ENCODE peak calls at places on chromosome 21, in four cellular contexts. E, T, Z and G are unnamed samples.

GRCh38 chr21:35084869-35085268 is 35.8 kb upstream of the RUNX1 start:
- DNase-seq in T (no peak), E (no peak), Z (no peak), G (no peak)

GRCh38 chr21:37071561-37072238 is 1.2 kb downstream of the PIGP start:
- DNase-seq in T (no peak), E (no peak), Z (no peak), G (no peak)

GRCh38 chr21:34679056-34679455 is 10.3 kb downstream of the CLIC6 start:
- DNase-seq in E (no peak), Z (no peak), T (no peak), G (no peak)

GRCh38 chr21:30818837-30819236 is 5.8 kb upstream of the KRTAP8-1 start:
- DNase-seq in Z (no peak), E (no peak), T (no peak), G (no peak)

GRCh38 chr21:28439852-28440251 is 552.8 kb downstream of the LTN1 start:
- DNase-seq in Z (no peak), T (no peak), E (no peak), G (no peak)

GRCh38 chr21:14383596-14384210 is 757 bp upstream of the HSPA13 start:
- DNase-seq in Z (no peak), T (no peak), E (peak; percentile 12), G (no peak)

GRCh38 chr21:37294674-37295073 is 27.5 kb upstream of the VPS26C start:
- DNase-seq in T (no peak), Z (no peak), E (no peak), G (no peak)

GRCh38 chr21:41366522-41367151 is 4.8 kb downstream of the MX2 start:
- DNase-seq in T (no peak), E (peak; percentile 78), Z (peak; percentile 94), G (no peak)

GRCh38 chr21:28454978-28455600 is 537.6 kb downstream of the LTN1 start:
- DNase-seq in E (no peak), T (no peak), Z (no peak), G (no peak)

GRCh38 chr21:36027352-36027751 is 33.0 kb downstream of the SETD4 start:
- DNase-seq in Z (no peak), T (no peak), E (no peak), G (no peak)

GRCh38 chr21:31537872-31538576 is 121.5 kb upstream of the SOD1 start:
- DNase-seq in Z (no peak), T (peak; percentile 68), E (no peak), G (no peak)

GRCh38 chr21:34885125-34885524 is 164.0 kb downstream of the RUNX1 start:
- DNase-seq in T (no peak), E (no peak), Z (no peak), G (no peak)

GRCh38 chr21:37198989-37199924 is 67.9 kb downstream of the VPS26C start:
- DNase-seq in Z (no peak), E (no peak), T (no peak), G (peak; percentile 66)

GRCh38 chr21:35438643-35439404 is 389.7 kb upstream of the RUNX1 start:
- DNase-seq in Z (no peak), T (no peak), E (peak; percentile 21), G (no peak)

GRCh38 chr21:15063821-15064575 is 802 bp downstream of the NRIP1 start:
- DNase-seq in Z (no peak), T (peak; percentile 51), E (no peak), G (no peak)

GRCh38 chr21:25500598-25500997 is 106.7 kb downstream of the MRPL39 start:
- DNase-seq in Z (no peak), E (no peak), T (no peak), G (no peak)

GRCh38 chr21:25496825-25497482 is 110.3 kb downstream of the MRPL39 start:
- DNase-seq in Z (no peak), T (no peak), E (no peak), G (no peak)

GRCh38 chr21:25501996-25502665 is 105.2 kb downstream of the MRPL39 start:
- DNase-seq in T (no peak), Z (no peak), E (peak; percentile 87), G (no peak)

GRCh38 chr21:25503981-25504380 is 103.3 kb downstream of the MRPL39 start:
- DNase-seq in Z (no peak), T (no peak), E (no peak), G (no peak)

DNA sequence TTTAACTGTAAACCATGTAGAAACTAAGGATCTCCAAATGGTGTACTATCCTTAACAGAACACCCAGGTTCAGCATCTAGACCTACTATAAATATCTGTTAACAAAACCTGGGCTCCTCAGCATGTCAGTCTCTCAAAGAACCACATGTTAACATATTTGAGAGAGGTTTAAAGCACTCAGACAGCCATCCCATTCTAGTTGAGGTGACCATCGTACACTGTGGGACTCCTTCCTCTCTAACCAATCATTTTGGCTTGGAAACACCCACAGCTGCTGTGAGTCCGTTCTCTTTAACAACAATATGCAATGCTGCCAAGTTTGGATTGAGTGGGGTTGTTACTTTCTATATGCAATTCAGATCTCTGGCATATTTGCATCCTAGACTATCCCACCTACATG is 105.8 kb downstream of the MRPL39 start:
- DNase-seq in Z (no peak), T (no peak), E (no peak), G (no peak)
- TF ChIP-seq ATF3 in Z (no peak), T (no peak), E (no peak), G (no peak)

GRCh38 chr21:38936237-38936636 is 130.5 kb downstream of the ETS2 start:
- DNase-seq in E (no peak), T (no peak), Z (no peak), G (no peak)

GRCh38 chr21:38942617-38943245 is 137.0 kb downstream of the ETS2 start:
- DNase-seq in E (no peak), T (no peak), Z (no peak), G (no peak)

GRCh38 chr21:38937286-38937790 is 131.6 kb downstream of the ETS2 start:
- DNase-seq in Z (no peak), T (no peak), E (no peak), G (no peak)

GRCh38 chr21:38937844-38938243 is 132.1 kb downstream of the ETS2 start:
- DNase-seq in E (no peak), T (no peak), Z (no peak), G (no peak)

DNA sequence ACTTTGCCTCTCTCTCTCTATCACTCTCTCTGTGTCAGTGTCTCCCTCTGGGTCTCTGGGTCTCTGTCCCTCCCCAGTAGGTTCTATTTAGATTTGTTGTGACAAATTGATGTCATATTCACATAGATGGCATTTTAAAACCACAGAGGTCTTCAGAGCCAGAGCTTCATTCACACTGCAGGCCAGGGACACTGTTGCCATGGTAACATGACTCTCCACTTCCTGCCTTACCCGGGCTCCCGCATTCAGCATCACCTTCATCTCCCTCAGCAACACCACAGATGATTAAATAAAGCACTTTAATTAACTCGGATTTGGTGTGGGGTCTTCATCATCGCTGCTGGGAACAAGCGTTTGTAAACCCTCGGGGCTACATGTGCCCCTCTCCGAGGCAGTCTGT is 132.6 kb downstream of the ETS2 start:
- DNase-seq in Z (no peak), E (no peak), T (no peak), G (no peak)
- TF ChIP-seq ATF3 in Z (no peak), E (no peak), T (no peak), G (no peak)

DNA sequence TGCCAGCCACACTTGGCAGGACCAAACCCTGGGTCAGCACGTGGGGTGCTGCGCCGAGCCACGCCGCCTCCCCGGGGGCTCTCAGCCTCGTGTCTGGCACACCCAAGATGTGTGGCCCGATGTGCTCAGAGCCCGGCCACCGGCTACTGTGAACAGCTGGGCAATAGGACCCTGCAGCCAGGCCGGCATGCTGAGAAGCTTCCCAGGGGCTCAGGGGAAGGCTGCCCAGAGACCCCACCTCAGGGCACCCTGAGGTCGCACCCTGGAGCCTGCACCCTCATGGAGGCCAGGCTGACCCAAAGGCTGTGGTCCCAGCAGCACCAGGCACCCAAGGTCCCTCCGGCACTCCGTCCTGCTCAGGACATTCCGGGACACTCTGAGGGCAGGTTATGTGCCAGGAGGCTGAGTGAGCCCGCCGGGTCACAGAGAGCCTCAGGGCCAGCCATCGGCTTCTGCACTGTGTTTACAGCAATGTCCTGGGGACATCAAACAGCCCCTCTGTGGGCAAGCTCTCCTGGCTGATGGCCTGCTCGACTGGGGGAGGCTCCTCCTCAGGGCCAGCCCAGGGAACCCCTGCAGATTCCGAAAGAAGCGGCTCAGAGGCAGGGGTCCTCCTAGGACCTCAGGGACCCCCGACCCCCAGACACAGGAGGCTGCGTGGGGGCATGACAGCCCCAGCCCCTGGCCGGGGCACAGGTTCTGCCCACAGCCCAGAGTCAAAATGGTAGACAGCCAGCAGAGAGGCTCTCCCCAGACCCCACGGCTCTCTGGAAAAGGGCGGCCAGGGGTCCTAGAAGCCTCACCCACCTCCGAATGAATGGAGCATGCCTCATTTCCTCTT is 8.3 kb downstream of the SLC19A1 start:
- DNase-seq in T (peak; percentile 8), E (no peak), Z (no peak), G (no peak)
- TF ChIP-seq ATF3 in T (no peak), E (no peak), Z (no peak), G (no peak)

GRCh38 chr21:44734841-44735240 is 23.5 kb upstream of the TSPEAR start:
- DNase-seq in E (no peak), Z (no peak), T (no peak), G (no peak)
- TF ChIP-seq ATF3 in E (no peak), Z (no peak), T (no peak), G (no peak)

DNA sequence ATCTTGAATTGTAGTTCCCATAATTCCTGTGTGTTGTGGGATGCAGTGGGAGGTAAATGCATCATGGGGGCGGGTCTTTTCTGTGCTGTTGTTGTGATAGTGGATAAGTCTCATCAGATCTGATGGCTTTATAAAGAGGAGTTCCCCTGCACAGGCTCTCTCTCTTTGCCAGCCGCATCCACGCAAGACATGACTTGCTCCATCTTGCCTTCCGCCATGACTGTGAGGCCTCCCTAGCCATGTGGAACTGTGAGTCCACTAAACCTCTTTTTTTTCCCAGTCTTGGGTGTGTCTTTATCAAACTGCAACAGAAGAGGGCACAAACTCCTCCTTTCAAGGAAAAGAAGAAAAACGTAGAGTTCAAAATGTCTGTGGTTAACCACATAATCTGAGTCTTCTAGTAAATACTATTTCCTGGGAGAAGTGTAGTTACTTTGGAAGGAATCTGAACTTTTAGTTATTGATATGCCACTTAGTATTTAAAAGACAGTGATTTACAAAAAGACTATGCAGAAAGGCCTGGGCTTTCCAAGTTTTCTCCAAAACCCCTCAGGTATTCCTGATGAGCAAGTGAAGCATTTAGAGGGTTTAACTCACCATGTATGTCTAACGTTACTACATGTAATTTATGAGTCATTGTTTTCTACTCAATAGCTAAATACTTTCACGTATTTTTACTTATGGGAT is 10.0 kb downstream of the ADAMTS1 start:
- DNase-seq in Z (no peak), T (no peak), E (no peak), G (no peak)
- TF ChIP-seq ATF3 in Z (no peak), T (no peak), E (no peak), G (no peak)